ENCODE peak calls at places on chromosomes 1 and 21, in four cellular contexts. W is IMR-90, Q is K562, A is GM12878. J is an unnamed sample.

GRCh38 chr1:111992396-111992985 is 3.0 kb upstream of the KCND3 start:
- DNase-seq in W (no peak), A (no peak), Q (no peak), J (no peak)

GRCh38 chr1:210464519-210465039 is 135.9 kb downstream of the HHAT start:
- DNase-seq in W (peak), Q (no peak), A (no peak), J (no peak)

GRCh38 chr21:35575280-35575915 is 484.9 kb downstream of the SETD4 start:
- DNase-seq in Q (no peak), W (peak), A (no peak), J (no peak)

GRCh38 chr21:38989745-38990423 is 184.2 kb downstream of the ETS2 start:
- DNase-seq in W (peak), A (no peak), Q (no peak), J (peak)

GRCh38 chr1:203196371-203196770 is 9.9 kb upstream of the CHI3L1 start:
- DNase-seq in A (no peak), W (peak), Q (peak), J (no peak)

GRCh38 chr1:37731312-37732019 is 33.5 kb downstream of the EPHA10 start:
- DNase-seq in Q (no peak), W (no peak), A (no peak), J (no peak)

GRCh38 chr1:42916839-42917495 is 41.7 kb downstream of the SLC2A1 start:
- DNase-seq in W (no peak), A (no peak), Q (no peak), J (no peak)

GRCh38 chr1:23424171-23424959 is at the start of gene TCEA3:
- DNase-seq in Q (no peak), W (no peak), A (no peak), J (no peak)

GRCh38 chr1:226641671-226642231 is 93.2 kb downstream of the STUM start:
- DNase-seq in A (no peak), Q (no peak), W (no peak), J (no peak)

GRCh38 chr1:239426821-239427495 is 40.6 kb downstream of the CHRM3 start:
- DNase-seq in A (no peak), W (no peak), Q (no peak), J (no peak)

GRCh38 chr1:155079487-155080249 is 1.0 kb downstream of the EFNA3 start:
- DNase-seq in A (no peak), W (no peak), Q (peak), J (no peak)

GRCh38 chr1:113605099-113605498 is 154.2 kb downstream of the PHTF1 start:
- DNase-seq in A (no peak), Q (no peak), W (no peak), J (no peak)

GRCh38 chr1:109425902-109426277 is 358 bp downstream of the PSMA5 start:
- DNase-seq in Q (peak), A (no peak), W (peak), J (no peak)

GRCh38 chr1:6025269-6026094 is 20.2 kb upstream of the KCNAB2 start:
- DNase-seq in Q (no peak), W (peak), A (no peak), J (no peak)

GRCh38 chr1:153968000-153968363 is 280 bp downstream of the CREB3L4 start:
- DNase-seq in W (no peak), A (no peak), Q (no peak), J (no peak)

GRCh38 chr1:193654951-193655705 is 468.7 kb upstream of the B3GALT2 start:
- DNase-seq in A (no peak), Q (no peak), W (peak), J (no peak)

GRCh38 chr1:169109561-169110134 is 3.2 kb downstream of the ATP1B1 start:
- DNase-seq in A (no peak), Q (no peak), W (peak), J (peak)

GRCh38 chr1:64516301-64516700 is 46.4 kb downstream of the CACHD1 start:
- DNase-seq in Q (no peak), A (no peak), W (no peak), J (no peak)

GRCh38 chr1:93177991-93178390 is 2.2 kb downstream of the TMED5 start:
- DNase-seq in A (no peak), W (peak), Q (peak), J (peak)

GRCh38 chr1:154819628-154820590 is 50.2 kb downstream of the KCNN3 start:
- DNase-seq in A (no peak), Q (peak), W (no peak), J (no peak)

GRCh38 chr1:68136187-68136586 is 85.8 kb upstream of the DIRAS3 start:
- DNase-seq in A (no peak), W (peak), Q (no peak), J (peak)
- TF ChIP-seq FOS in A (no peak), W (peak), Q (no peak), J (peak)

GRCh38 chr1:59510249-59510648 is 213.4 kb downstream of the FGGY start:
- DNase-seq in Q (no peak), A (no peak), W (no peak), J (no peak)

GRCh38 chr1:59511476-59512465 is 214.9 kb downstream of the FGGY start:
- DNase-seq in Q (no peak), W (no peak), A (no peak), J (no peak)

GRCh38 chr1:59506952-59507351 is 210.1 kb downstream of the FGGY start:
- DNase-seq in Q (peak), W (peak), A (peak), J (no peak)

GRCh38 chr1:59512702-59513101 is 215.8 kb downstream of the FGGY start:
- DNase-seq in W (no peak), Q (no peak), A (no peak), J (no peak)

GRCh38 chr1:59509341-59509869 is 212.5 kb downstream of the FGGY start:
- DNase-seq in W (no peak), A (no peak), Q (no peak), J (no peak)
- TF ChIP-seq CTCF in W (no peak), A (no peak), Q (no peak), J (no peak)

DNA sequence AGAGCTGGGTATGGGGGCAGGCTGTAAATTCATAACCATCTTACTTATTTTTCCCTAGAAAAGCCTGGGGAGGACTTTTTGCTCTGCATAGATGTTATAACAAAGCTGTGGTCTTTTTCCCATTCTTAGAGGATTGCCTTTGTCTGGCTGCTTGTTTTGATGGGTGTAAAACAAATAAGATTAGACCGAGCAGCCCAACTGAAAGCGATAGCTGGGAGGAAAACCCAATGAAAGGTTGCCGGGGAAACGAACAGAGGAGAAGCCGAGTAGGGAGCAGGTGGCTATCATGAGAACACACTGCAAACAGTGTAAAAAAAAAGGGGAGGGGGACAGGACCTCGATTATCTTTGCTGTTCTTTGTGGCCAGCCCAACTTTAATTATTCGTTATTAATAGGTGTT is 1.9 kb downstream of the ELAVL4 start:
- DNase-seq in W (no peak), A (no peak), Q (no peak), J (no peak)
- TF ChIP-seq FOS in W (no peak), A (no peak), Q (no peak), J (no peak)

DNA sequence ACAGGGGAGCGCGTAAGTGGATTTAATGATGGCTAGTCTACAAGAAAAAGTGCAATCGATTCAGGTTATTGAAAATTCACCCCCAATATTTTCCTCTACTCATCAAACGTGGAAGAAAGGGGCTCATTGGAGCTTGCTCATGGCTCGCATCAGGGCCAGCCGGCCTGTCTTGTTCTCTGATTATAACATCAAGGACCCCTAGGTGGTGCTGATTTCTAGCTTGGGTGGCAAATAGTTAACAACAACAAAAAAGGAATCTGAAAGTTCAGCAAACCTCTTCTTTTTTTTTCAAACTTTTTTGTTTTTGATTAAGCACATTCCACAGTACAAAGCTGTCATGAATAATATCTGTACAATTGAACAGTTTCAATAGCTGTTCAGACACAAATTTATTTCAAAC is 35.8 kb upstream of the SOD1 start:
- DNase-seq in W (no peak), Q (peak), A (no peak), J (peak)
- TF ChIP-seq CTCF in W (no peak), Q (peak), A (peak), J (peak)

GRCh38 chr21:42384999-42385398 is 10.9 kb downstream of the TMPRSS3 start:
- DNase-seq in Q (no peak), A (no peak), W (no peak), J (no peak)
- TF ChIP-seq FOS in Q (no peak), A (no peak), W (no peak), J (no peak)

DNA sequence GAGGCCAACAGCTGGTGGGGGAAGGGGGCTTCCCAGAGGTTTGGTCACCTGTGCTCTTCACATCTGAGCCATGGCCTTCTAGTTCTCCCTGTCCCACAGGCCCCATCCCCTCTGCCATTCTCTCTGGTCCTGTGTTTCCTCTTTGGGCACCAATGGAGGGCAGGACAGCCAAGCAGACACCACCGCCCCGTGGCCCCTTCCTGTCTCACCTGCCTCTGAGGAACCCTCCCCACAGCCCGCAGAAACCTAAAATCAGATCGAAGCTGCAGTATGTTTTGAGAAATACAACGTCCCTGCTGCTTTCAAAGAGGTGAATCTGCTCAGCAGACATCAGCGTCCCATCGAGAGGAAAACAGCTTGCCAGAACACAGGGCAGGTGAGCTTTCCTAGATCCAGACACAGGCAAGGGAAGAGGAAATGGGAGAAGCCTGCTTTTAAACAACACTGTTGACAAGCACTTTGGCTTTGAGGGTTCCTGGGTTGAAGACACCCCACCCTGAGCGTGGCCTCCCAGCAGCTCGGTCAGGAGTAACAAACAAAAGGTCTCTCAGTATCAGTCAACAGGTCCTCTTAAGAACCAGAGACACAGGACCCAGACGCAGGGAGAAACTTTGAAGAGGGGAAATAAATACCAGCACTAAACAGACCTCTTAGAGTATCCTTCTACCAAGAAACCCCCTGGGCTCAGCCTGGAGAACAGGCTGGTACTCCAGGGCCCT is 2.3 kb downstream of the PANK4 start:
- DNase-seq in W (no peak), Q (no peak), A (no peak), J (no peak)
- TF ChIP-seq CTCF in W (no peak), Q (no peak), A (no peak), J (no peak)

J was measured in endothelial cell of umbilical vein.